ENCODE peak calls at places on chromosomes 3 and 15, in seven cellular contexts. J, D, Z, Q, O, V and U are unnamed samples.

GRCh38 chr3:175748087-175748732 is 889.1 kb downstream of the NAALADL2 start:
- DNase-seq in J (no peak), D (no peak), Z (no peak), Q (no peak), O (no peak), V (no peak), U (no peak)

GRCh38 chr3:159250961-159251360 is 449.1 kb downstream of the MFSD1 start:
- DNase-seq in J (no peak), D (no peak), Z (no peak), Q (no peak), O (no peak), V (no peak), U (no peak)

GRCh38 chr3:99895706-99896441 is 78.2 kb downstream of the CMSS1 start:
- DNase-seq in J (no peak), D (no peak), Z (no peak), Q (no peak), O (no peak), V (no peak), U (no peak)

GRCh38 chr3:7781395-7781794 is 720.2 kb upstream of the LMCD1 start:
- DNase-seq in J (no peak), D (no peak), Z (no peak), Q (no peak), O (no peak), V (no peak), U (no peak)

GRCh38 chr15:42528970-42529369 is 19.6 kb downstream of the LRRC57 start:
- DNase-seq in J (no peak), D (no peak), Z (no peak), Q (no peak), O (no peak), V (no peak), U (no peak)

GRCh38 chr3:25724948-25725645 is 58.1 kb downstream of the NGLY1 start:
- DNase-seq in J (no peak), D (no peak), Z (no peak), Q (no peak), O (no peak), V (no peak), U (no peak)

GRCh38 chr3:79369306-79369705 is 398.5 kb downstream of the ROBO1 start:
- DNase-seq in J (no peak), D (no peak), Z (no peak), Q (no peak), O (no peak), V (no peak), U (no peak)

GRCh38 chr15:87527875-87528274 is 728.7 kb downstream of the NTRK3 start:
- DNase-seq in J (no peak), D (no peak), Z (no peak), Q (no peak), O (no peak), V (no peak), U (no peak)

GRCh38 chr15:101389362-101389761 is 94.3 kb upstream of the SNRPA1 start:
- DNase-seq in J (no peak), D (peak), Z (no peak), Q (no peak), O (no peak), V (no peak), U (no peak)